ENCODE peak calls at places on chromosomes 7 and 10, in four cellular contexts. E is WTC11, S is SK-N-SH, M is K562. F is an unnamed sample.

GRCh38 chr10:24952701-24953349 is 419 bp upstream of the PRTFDC1 start:
- DNase-seq in E (no peak), M (peak), S (peak), F (no peak)

GRCh38 chr10:77911535-77912123 is 14.9 kb downstream of the DLG5 start:
- DNase-seq in M (peak), E (no peak), S (no peak), F (peak)

GRCh38 chr7:41058986-41059741 is 643.7 kb downstream of the INHBA start:
- DNase-seq in E (peak), S (no peak), M (no peak), F (no peak)

GRCh38 chr10:14665304-14665703 is 109.4 kb downstream of the FAM107B start:
- DNase-seq in M (no peak), S (no peak), E (no peak), F (no peak)

GRCh38 chr7:142811154-142811737 is 40.5 kb downstream of the PRSS2 start:
- DNase-seq in M (peak), E (no peak), S (peak), F (peak)

GRCh38 chr7:43260980-43261878 is 148.8 kb downstream of the HECW1 start:
- DNase-seq in S (peak), M (peak), E (peak), F (peak)

GRCh38 chr10:69419761-69420126 is 3.0 kb upstream of the TACR2 start:
- DNase-seq in S (no peak), E (no peak), M (no peak), F (no peak)

GRCh38 chr10:46308113-46308415 is 21.3 kb downstream of the ANTXRL start:
- DNase-seq in S (no peak), M (no peak), E (no peak), F (no peak)

GRCh38 chr10:43739171-43739570 is 90.5 kb upstream of the ZNF32 start:
- DNase-seq in M (no peak), E (no peak), S (no peak), F (no peak)

GRCh38 chr7:18257711-18258110 is 230.1 kb upstream of the PRPS1L1 start:
- DNase-seq in M (no peak), E (no peak), S (no peak), F (no peak)

GRCh38 chr7:119596651-119597050 is 676.3 kb upstream of the KCND2 start:
- DNase-seq in E (no peak), M (no peak), S (no peak), F (no peak)

GRCh38 chr10:74113546-74113945 is 37.1 kb downstream of the AP3M1 start:
- DNase-seq in E (no peak), M (no peak), S (peak), F (no peak)

GRCh38 chr7:93055543-93056107 is 62.2 kb downstream of the SAMD9 start:
- DNase-seq in M (peak), S (peak), E (no peak), F (peak)

GRCh38 chr7:112159346-112159745 is 46.9 kb downstream of the DOCK4 start:
- DNase-seq in S (no peak), E (no peak), M (no peak), F (no peak)

GRCh38 chr7:116799912-116800311 is 62.5 kb upstream of the CAPZA2 start:
- DNase-seq in E (no peak), M (no peak), S (no peak), F (no peak)

GRCh38 chr10:96842896-96843723 is 11.0 kb downstream of the LCOR start:
- DNase-seq in S (no peak), M (no peak), E (no peak), F (peak)

GRCh38 chr7:114879554-114879953 is 42.3 kb upstream of the MDFIC start:
- DNase-seq in S (no peak), M (no peak), E (no peak), F (no peak)

GRCh38 chr7:114875171-114875570 is 46.7 kb upstream of the MDFIC start:
- DNase-seq in S (no peak), M (no peak), E (no peak), F (no peak)

GRCh38 chr7:114874170-114874569 is 47.7 kb upstream of the MDFIC start:
- DNase-seq in E (no peak), M (no peak), S (no peak), F (no peak)
- TF ChIP-seq FOXJ3 in E (no peak), M (no peak), S (no peak), F (no peak)

GRCh38 chr7:6419310-6419773 is 28.4 kb downstream of the DAGLB start:
- DNase-seq in E (no peak), S (no peak), M (no peak), F (no peak)

GRCh38 chr7:6417408-6417807 is 30.3 kb downstream of the DAGLB start:
- DNase-seq in M (no peak), E (no peak), S (no peak), F (no peak)

GRCh38 chr7:6422095-6422494 is 25.7 kb downstream of the DAGLB start:
- DNase-seq in M (no peak), S (no peak), E (no peak), F (no peak)

GRCh38 chr7:6422926-6423632 is 24.7 kb downstream of the DAGLB start:
- DNase-seq in M (no peak), E (no peak), S (no peak), F (no peak)

GRCh38 chr7:6420680-6421079 is 27.1 kb downstream of the DAGLB start:
- DNase-seq in M (no peak), E (no peak), S (peak), F (no peak)
- TF ChIP-seq FOXJ3 in M (no peak), E (no peak), S (no peak), F (no peak)

GRCh38 chr10:26217396-26218105 is 977 bp downstream of the GAD2 start:
- DNase-seq in E (peak), M (no peak), S (peak), F (no peak)
- TF ChIP-seq FOXJ3 in E (no peak), M (no peak), S (no peak), F (no peak)

DNA sequence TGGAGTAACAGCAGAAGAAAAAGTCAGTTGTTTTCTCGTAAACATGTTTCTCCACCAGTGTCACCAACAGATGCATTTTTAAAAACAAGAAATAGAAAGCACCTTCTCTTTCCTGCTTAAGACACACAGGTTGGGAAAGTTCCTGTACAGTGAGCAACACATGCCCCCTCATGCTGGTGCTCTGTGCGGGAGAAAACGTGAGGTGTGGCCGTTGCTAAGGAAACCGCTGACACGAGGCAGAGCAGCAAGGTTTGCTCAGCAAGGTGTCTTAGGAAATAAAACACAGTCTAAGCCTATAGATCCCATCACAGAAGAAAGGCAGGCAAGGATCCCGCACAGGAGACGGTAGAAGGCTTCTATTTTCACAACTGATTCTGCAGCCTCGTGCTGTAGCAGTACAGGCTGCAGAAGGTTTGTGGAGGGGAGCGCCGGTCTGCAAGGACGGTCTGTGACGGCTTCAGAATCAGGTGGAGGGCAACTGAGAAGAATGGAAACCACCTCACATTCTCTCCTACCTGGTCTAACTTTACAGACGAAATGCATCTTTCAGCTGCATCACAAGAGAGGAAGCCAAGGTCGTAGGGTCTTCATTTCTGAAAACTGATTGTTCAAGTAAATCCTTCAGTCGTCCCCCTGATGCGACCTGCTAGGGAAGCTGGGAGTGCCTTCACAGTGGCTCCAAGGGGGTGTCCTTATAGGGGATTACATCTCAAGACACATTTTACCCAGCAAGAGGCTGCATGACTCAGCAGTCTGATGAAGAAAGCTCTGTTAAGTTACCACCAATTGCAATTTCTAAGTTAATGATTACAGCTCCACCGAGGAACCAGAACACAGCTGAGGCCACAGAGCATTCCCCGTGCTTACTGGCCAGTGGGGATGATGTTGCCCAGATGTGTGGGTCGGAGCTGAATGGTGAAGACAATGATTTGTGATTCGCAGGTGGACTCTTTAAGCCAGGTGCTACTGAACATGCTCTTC is 150.7 kb upstream of the KLF14 start:
- DNase-seq in E (no peak), S (no peak), M (peak), F (peak)
- TF ChIP-seq FOXJ3 in E (no peak), S (no peak), M (no peak), F (no peak)

GRCh38 chr10:124146491-124146890 is 53.1 kb upstream of the CHST15 start:
- DNase-seq in E (no peak), M (no peak), S (no peak), F (no peak)
- TF ChIP-seq FOXJ3 in E (no peak), M (no peak), S (no peak), F (no peak)

DNA sequence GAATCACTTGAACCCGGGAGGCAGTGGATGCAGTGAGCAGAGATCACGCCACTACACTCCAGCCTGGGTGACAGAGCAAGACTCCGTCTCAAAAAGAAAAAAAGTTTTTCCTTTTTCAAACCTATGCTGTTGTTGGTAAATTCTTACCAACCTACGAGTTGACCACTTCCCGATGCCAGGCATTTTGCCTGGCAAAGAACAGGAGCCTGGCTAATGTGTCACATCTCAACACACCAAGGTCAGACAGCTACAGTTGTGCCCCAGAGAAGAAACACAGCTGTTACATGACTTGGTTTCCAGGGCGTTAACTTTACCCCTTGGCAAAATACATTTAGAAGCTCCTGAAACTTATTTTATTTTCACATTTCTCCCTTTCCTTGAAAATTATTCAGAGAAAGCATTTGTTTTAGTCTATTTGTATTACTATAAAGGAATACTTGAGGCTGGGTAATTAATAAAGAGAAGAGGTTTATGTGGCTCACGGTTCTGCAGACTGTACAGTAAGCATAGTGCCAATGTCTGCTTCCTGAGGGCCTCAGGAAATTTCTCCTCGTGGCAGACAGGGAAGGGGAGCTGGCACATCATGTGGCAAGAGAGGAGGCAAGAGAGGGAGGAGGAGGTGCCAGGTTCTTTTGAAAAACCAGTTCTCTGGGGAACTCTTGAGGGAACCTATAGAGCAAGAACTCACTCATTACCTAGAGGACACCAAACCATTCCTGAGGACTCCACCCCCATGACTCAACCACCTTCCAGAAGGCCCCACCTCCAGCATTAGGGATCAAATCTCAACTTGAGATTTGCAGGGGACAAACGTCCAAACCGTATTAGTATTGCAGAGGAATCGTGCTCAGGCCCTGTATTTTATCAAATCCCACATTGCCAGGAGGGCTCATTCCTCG is 83.4 kb downstream of the PAXIP1 start:
- DNase-seq in E (no peak), M (no peak), S (no peak), F (no peak)
- TF ChIP-seq FOXJ3 in E (no peak), M (no peak), S (no peak), F (no peak)

GRCh38 chr7:95863623-95864022 is 91.3 kb downstream of the DYNC1I1 start:
- DNase-seq in S (no peak), E (no peak), M (no peak), F (no peak)

GRCh38 chr7:95871078-95871848 is 98.9 kb downstream of the DYNC1I1 start:
- DNase-seq in S (peak), M (peak), E (peak), F (peak)

GRCh38 chr7:95867309-95867708 is 95.0 kb downstream of the DYNC1I1 start:
- DNase-seq in M (no peak), S (no peak), E (peak), F (no peak)

GRCh38 chr7:95861041-95861440 is 88.7 kb downstream of the DYNC1I1 start:
- DNase-seq in E (no peak), S (no peak), M (no peak), F (no peak)

GRCh38 chr7:95865716-95866371 is 93.5 kb downstream of the DYNC1I1 start:
- DNase-seq in E (no peak), M (peak), S (no peak), F (peak)
- TF ChIP-seq FOXJ3 in E (no peak), M (no peak), S (no peak), F (no peak)